ENCODE peak calls at places on chromosomes 1 and 21, in eight cellular contexts. L is activated naive CD8-positive, alpha-beta T cell treated with anti-CD3 and anti-CD28 coated beads, Interleukin-2, amount 10 ng/mL, durations not matched to agents 7 days and 5 days; E is T-helper 1 cell; S is adipocyte; P is hippocampal formation; B is activated T-cell treated with anti-CD3 and anti-CD28 coated beads, Interleukin-2, amount 50 U/mL, for 4 hours; I is central memory CD8-positive, alpha-beta T cell; N is psoas muscle. K is an unnamed sample.
A peak's percentile ranks its signal among the peaks of the same experiment; 100 is the strongest.

GRCh38 chr1:183331095-183331742 is 87.0 kb downstream of the NMNAT2 start:
- DNase-seq in B (no peak), S (no peak), I (no peak), L (no peak), N (no peak), E (no peak), P (no peak), K (no peak)

GRCh38 chr1:159408862-159409400 is 23.1 kb upstream of the OR10J4 start:
- DNase-seq in S (no peak), B (no peak), P (no peak), I (no peak), L (no peak), E (no peak), N (no peak), K (no peak)

GRCh38 chr1:61162513-61163274 is 80.3 kb downstream of the NFIA start:
- DNase-seq in B (no peak), S (no peak), N (no peak), P (no peak), L (no peak), E (no peak), I (no peak), K (no peak)

GRCh38 chr1:161367684-161368398 is at the start of gene CFAP126:
- DNase-seq in P (peak; percentile 35), L (no peak), B (peak; percentile 12), N (peak; percentile 65), I (peak; percentile 51), E (peak; percentile 19), S (peak; percentile 50), K (no peak)

GRCh38 chr1:110039641-110040040 is 5.2 kb downstream of the STRIP1 start:
- DNase-seq in P (no peak), B (no peak), L (no peak), I (no peak), N (no peak), S (no peak), E (no peak), K (no peak)

GRCh38 chr1:59856725-59857338 is 42.1 kb downstream of the HOOK1 start:
- DNase-seq in E (no peak), I (no peak), S (no peak), B (no peak), L (no peak), N (peak; percentile 12), P (no peak), K (no peak)

GRCh38 chr1:99331083-99331482 is 66.8 kb downstream of the PLPPR4 start:
- DNase-seq in S (no peak), I (no peak), E (no peak), N (no peak), B (no peak), P (no peak), L (no peak), K (no peak)

GRCh38 chr21:35475768-35476167 is 426.7 kb upstream of the RUNX1 start:
- DNase-seq in N (no peak), P (no peak), I (no peak), E (no peak), S (peak; percentile 74), L (no peak), B (no peak), K (no peak)

GRCh38 chr1:44112486-44112885 is 6.1 kb upstream of the KLF17 start:
- DNase-seq in E (no peak), L (no peak), B (no peak), S (no peak), N (no peak), P (no peak), I (no peak), K (no peak)

GRCh38 chr1:246335126-246335525 is 172.0 kb downstream of the SMYD3 start:
- DNase-seq in N (no peak), S (no peak), I (no peak), E (no peak), L (no peak), B (no peak), P (no peak), K (no peak)

K was measured in stimulated activated effector memory CD8-positive, alpha-beta T cell treated with anti-CD3 and anti-CD28 coated beads, Interleukin-12 subunit alpha, Interleukin-12 subunit beta, amount 100 ng/mL, for 72 hours.